ENCODE peak calls at places on chromosomes 7 and 10, in seven cellular contexts. P, T, C, R, X, S and A are unnamed samples.

GRCh38 chr10:133474833-133475734 is 21.3 kb downstream of the SCART1 start:
- DNase-seq in P (no peak), T (no peak), C (no peak), R (no peak), X (peak), S (no peak), A (peak)

GRCh38 chr10:61244261-61244775 is 208.9 kb downstream of the TMEM26 start:
- DNase-seq in P (no peak), T (no peak), C (no peak), R (no peak), X (no peak), S (no peak), A (no peak)

GRCh38 chr10:73744690-73744994 is 470 bp downstream of the SEC24C start:
- DNase-seq in P (peak), T (peak), C (peak), R (no peak), X (no peak), S (no peak), A (no peak)

GRCh38 chr10:18097524-18097923 is 42.7 kb upstream of the CACNB2 start:
- DNase-seq in P (no peak), T (no peak), C (no peak), R (no peak), X (no peak), S (no peak), A (no peak)

GRCh38 chr10:8065651-8066050 is 11.2 kb downstream of the GATA3 start:
- DNase-seq in P (no peak), T (no peak), C (peak), R (no peak), X (no peak), S (no peak), A (no peak)

GRCh38 chr7:44969049-44969700 is 9.6 kb downstream of the MYO1G start:
- DNase-seq in P (no peak), T (no peak), C (no peak), R (no peak), X (peak), S (no peak), A (no peak)

GRCh38 chr10:15427836-15428414 is 56.8 kb upstream of the FAM171A1 start:
- DNase-seq in P (peak), T (no peak), C (no peak), R (no peak), X (no peak), S (no peak), A (no peak)

GRCh38 chr10:114714281-114714741 is 56.2 kb upstream of the ABLIM1 start:
- DNase-seq in P (no peak), T (peak), C (peak), R (no peak), X (no peak), S (peak), A (no peak)

GRCh38 chr10:76885815-76886214 is 751.8 kb downstream of the KCNMA1 start:
- DNase-seq in P (no peak), T (no peak), C (no peak), R (peak), X (no peak), S (peak), A (no peak)

GRCh38 chr7:11786186-11786585 is 45.8 kb downstream of the THSD7A start:
- DNase-seq in P (no peak), T (no peak), C (peak), R (no peak), X (no peak), S (no peak), A (no peak)

GRCh38 chr7:47496064-47496665 is 85.7 kb downstream of the TNS3 start:
- DNase-seq in P (no peak), T (no peak), C (no peak), R (no peak), X (no peak), S (no peak), A (no peak)

GRCh38 chr10:3236644-3237043 is 64.1 kb upstream of the PITRM1 start:
- DNase-seq in P (no peak), T (no peak), C (no peak), R (no peak), X (no peak), S (no peak), A (no peak)

GRCh38 chr7:94476251-94476840 is 33.3 kb upstream of the CASD1 start:
- DNase-seq in P (no peak), T (no peak), C (no peak), R (no peak), X (no peak), S (no peak), A (no peak)

GRCh38 chr10:11397980-11398580 is 213.4 kb downstream of the USP6NL start:
- DNase-seq in P (no peak), T (no peak), C (no peak), R (peak), X (no peak), S (peak), A (no peak)

GRCh38 chr10:10816453-10816852 is 201.2 kb upstream of the CELF2 start:
- DNase-seq in P (no peak), T (no peak), C (no peak), R (no peak), X (no peak), S (no peak), A (no peak)

GRCh38 chr10:126251778-126252407 is 136.4 kb downstream of the ADAM12 start:
- DNase-seq in P (no peak), T (no peak), C (no peak), R (no peak), X (no peak), S (no peak), A (no peak)

GRCh38 chr7:102061981-102062390 is 224.7 kb upstream of the SH2B2 start:
- DNase-seq in P (no peak), T (no peak), C (no peak), R (no peak), X (peak), S (no peak), A (no peak)

GRCh38 chr7:6430271-6430940 is 17.3 kb downstream of the DAGLB start:
- DNase-seq in P (no peak), T (no peak), C (no peak), R (no peak), X (no peak), S (no peak), A (no peak)

GRCh38 chr7:130135208-130136205 is 65.2 kb downstream of the KLHDC10 start:
- DNase-seq in P (no peak), T (no peak), C (no peak), R (no peak), X (no peak), S (no peak), A (no peak)

GRCh38 chr7:80724249-80724871 is 85.9 kb downstream of the CD36 start:
- DNase-seq in P (no peak), T (no peak), C (no peak), R (no peak), X (no peak), S (no peak), A (no peak)

GRCh38 chr10:101076630-101077029 is 14.8 kb downstream of the KAZALD1 start:
- DNase-seq in P (no peak), T (no peak), C (no peak), R (no peak), X (no peak), S (no peak), A (no peak)

GRCh38 chr7:6375346-6376101 is 72.2 kb downstream of the DAGLB start:
- DNase-seq in P (no peak), T (no peak), C (no peak), R (no peak), X (no peak), S (no peak), A (no peak)

GRCh38 chr10:88386878-88387773 is 196.0 kb downstream of the RNLS start:
- DNase-seq in P (peak), T (peak), C (peak), R (no peak), X (no peak), S (no peak), A (no peak)

GRCh38 chr10:104223304-104223703 is 8.9 kb downstream of the CFAP43 start:
- DNase-seq in P (no peak), T (no peak), C (no peak), R (no peak), X (no peak), S (no peak), A (no peak)

GRCh38 chr10:63636812-63637211 is 115.6 kb downstream of the REEP3 start:
- DNase-seq in P (no peak), T (no peak), C (no peak), R (no peak), X (no peak), S (no peak), A (no peak)

GRCh38 chr7:26410156-26410555 is 118.5 kb downstream of the SNX10 start:
- DNase-seq in P (no peak), T (no peak), C (no peak), R (no peak), X (no peak), S (no peak), A (no peak)

GRCh38 chr10:71078454-71079145 is 133.8 kb upstream of the UNC5B start:
- DNase-seq in P (no peak), T (peak), C (no peak), R (no peak), X (no peak), S (no peak), A (no peak)

GRCh38 chr7:114048386-114049235 is 129.8 kb upstream of the PPP1R3A start:
- DNase-seq in P (peak), T (no peak), C (peak), R (no peak), X (no peak), S (no peak), A (no peak)

GRCh38 chr7:151085691-151086620 is at the start of gene AGAP3:
- DNase-seq in P (peak), T (peak), C (peak), R (peak), X (peak), S (peak), A (peak)

GRCh38 chr7:130273081-130273699 is 6.5 kb downstream of the CPA2 start:
- DNase-seq in P (no peak), T (peak), C (peak), R (no peak), X (no peak), S (no peak), A (no peak)

GRCh38 chr7:55192718-55193117 is 172.4 kb upstream of the LANCL2 start:
- DNase-seq in P (no peak), T (no peak), C (no peak), R (no peak), X (no peak), S (no peak), A (no peak)

GRCh38 chr7:87213252-87213651 is 6.3 kb downstream of the TMEM243 start:
- DNase-seq in P (no peak), T (no peak), C (no peak), R (no peak), X (no peak), S (no peak), A (no peak)
- H3K27ac ChIP-seq in P (no peak), T (no peak), C (no peak), R (no peak), X (no peak), S (no peak), A (peak)

DNA sequence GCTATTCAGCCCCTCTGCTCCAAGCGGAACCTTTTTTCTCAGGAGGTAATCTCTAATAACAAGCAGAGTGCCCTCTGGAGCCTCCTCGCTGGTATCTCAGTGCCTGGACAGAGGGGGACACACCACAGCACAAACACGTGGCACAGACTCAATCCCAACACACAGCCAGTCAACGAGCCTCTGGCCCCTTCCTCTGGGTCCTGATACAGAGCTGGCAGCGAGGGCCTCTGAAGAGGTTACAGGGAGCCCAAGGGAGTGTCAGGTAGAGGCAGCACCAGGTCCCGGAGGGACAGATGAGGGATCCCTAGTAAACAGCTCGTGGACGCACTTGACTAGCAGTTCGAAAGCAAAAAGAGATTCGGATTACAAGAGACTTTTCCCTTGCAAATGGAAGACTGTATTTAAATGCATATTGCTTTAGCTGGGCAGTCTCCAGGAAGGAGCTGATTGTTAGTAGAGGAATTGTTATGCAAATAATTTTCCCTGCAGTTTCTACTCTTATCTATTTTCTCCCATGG is 14.1 kb downstream of the CXCL12 start:
- DNase-seq in P (no peak), T (no peak), C (no peak), R (no peak), X (no peak), S (no peak), A (no peak)
- TF ChIP-seq CTCF in P (no peak), T (no peak), C (no peak), R (no peak), X (no peak), S (peak), A (no peak)

GRCh38 chr10:113026679-113027078 is 76.6 kb downstream of the TCF7L2 start:
- DNase-seq in P (no peak), T (no peak), C (no peak), R (no peak), X (no peak), S (no peak), A (no peak)

GRCh38 chr10:113029055-113029440 is 79.0 kb downstream of the TCF7L2 start:
- DNase-seq in P (no peak), T (no peak), C (no peak), R (no peak), X (no peak), S (no peak), A (no peak)

GRCh38 chr10:113027230-113027573 is 77.2 kb downstream of the TCF7L2 start:
- DNase-seq in P (no peak), T (no peak), C (no peak), R (no peak), X (no peak), S (no peak), A (no peak)

GRCh38 chr10:113028393-113029054 is 78.5 kb downstream of the TCF7L2 start:
- DNase-seq in P (no peak), T (no peak), C (no peak), R (no peak), X (no peak), S (no peak), A (no peak)

GRCh38 chr10:113027574-113028392 is 77.7 kb downstream of the TCF7L2 start:
- DNase-seq in P (no peak), T (no peak), C (no peak), R (no peak), X (no peak), S (no peak), A (no peak)
- H3K27ac ChIP-seq in P (no peak), T (no peak), C (no peak), R (peak), X (peak), S (peak), A (no peak)

GRCh38 chr10:5461914-5462840 is 37.2 kb downstream of the CALML5 start:
- DNase-seq in P (no peak), T (peak), C (no peak), R (no peak), X (no peak), S (no peak), A (no peak)

GRCh38 chr10:5462841-5463293 is 36.5 kb downstream of the CALML5 start:
- DNase-seq in P (no peak), T (peak), C (no peak), R (no peak), X (no peak), S (no peak), A (no peak)

GRCh38 chr10:5466451-5466996 is 32.8 kb downstream of the CALML5 start:
- DNase-seq in P (no peak), T (peak), C (peak), R (no peak), X (no peak), S (no peak), A (no peak)

GRCh38 chr10:5465976-5466450 is 33.4 kb downstream of the CALML5 start:
- DNase-seq in P (no peak), T (peak), C (peak), R (no peak), X (no peak), S (no peak), A (no peak)

DNA sequence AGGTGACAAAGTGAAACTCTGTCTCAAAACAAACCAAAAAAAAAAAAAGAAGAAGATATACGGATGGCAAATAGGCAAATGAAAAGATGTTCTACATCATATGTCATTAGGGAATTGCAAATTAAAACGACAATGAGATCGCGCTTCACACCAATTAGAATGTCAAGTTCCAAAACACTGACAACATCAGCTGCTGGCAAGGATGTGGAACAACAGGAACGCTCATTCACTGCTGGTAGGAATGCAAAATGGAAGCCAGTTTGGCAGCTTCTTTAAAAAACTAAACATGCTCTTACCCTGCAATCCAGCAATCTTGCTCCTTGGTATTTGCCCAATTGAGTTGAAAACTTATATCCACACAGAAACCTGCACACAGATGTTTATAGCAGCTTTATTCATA is 34.8 kb downstream of the CALML5 start:
- DNase-seq in P (no peak), T (peak), C (no peak), R (no peak), X (no peak), S (no peak), A (no peak)
- TF ChIP-seq CTCF in P (no peak), T (no peak), C (no peak), R (no peak), X (no peak), S (no peak), A (no peak)

DNA sequence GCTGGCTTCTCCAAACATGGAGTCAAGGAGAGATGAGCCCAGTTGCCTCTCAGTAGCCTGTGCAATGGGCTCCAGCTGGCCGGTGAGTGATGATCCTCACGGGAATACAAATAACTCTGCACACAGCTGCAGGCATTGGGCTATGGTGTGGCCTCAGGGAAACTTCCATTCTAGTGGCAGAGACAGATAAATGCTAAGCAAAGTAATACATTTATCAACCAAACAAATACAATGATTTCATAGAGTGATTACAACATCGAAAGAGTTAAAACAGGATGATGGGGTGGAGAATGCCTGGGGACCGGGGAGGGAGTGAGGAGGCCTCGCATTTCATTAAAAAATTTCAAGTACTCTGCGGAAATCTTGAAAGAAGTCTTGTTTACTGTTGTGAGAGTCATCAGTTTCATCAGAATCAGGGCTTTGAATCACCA is 15.0 kb upstream of the AKR1B1 start:
- DNase-seq in P (no peak), T (no peak), C (peak), R (no peak), X (no peak), S (no peak), A (no peak)
- H3K27ac ChIP-seq in P (no peak), T (peak), C (no peak), R (no peak), X (peak), S (no peak), A (no peak)

DNA sequence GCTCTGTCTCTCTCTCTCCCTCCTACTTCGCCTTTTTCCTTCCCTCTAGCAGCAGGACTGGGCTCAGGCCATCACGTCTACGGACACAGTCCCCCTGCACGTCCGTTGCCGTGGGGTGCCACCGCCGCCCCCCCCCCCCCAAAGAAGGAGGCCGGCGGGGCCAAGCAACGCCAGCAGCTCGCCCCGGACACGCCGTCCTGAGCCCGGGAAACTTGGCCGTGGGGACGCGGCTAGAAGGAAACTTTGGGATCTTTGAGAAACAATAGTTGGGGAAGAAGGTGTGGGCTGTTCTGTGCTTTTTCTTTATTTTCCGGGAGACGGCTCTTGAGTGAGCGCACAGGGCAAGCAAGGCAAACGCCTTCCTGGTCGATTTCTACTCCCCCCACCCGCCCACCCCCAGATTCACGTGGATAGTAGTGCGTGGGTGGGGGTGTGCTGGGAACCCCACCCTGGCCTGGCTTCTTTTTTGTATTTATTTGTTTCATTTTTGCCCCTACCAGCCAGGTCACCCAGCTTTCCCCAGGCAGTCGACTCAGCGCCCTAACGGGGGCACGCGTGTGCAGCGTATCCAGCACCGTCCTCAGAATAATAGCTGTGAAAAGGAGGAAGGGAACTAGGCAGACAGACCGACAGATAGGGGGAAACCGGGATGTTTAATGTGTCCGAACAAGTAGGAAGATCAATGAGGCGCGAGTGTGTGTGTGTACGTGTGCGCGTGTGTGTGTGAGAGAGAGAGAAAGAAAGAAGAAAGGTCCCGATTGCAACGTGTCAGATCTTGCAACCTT is 1.4 kb downstream of the MXI1 start:
- DNase-seq in P (peak), T (peak), C (peak), R (peak), X (peak), S (peak), A (peak)
- TF ChIP-seq CTCF in P (peak), T (no peak), C (peak), R (no peak), X (no peak), S (no peak), A (peak)

DNA sequence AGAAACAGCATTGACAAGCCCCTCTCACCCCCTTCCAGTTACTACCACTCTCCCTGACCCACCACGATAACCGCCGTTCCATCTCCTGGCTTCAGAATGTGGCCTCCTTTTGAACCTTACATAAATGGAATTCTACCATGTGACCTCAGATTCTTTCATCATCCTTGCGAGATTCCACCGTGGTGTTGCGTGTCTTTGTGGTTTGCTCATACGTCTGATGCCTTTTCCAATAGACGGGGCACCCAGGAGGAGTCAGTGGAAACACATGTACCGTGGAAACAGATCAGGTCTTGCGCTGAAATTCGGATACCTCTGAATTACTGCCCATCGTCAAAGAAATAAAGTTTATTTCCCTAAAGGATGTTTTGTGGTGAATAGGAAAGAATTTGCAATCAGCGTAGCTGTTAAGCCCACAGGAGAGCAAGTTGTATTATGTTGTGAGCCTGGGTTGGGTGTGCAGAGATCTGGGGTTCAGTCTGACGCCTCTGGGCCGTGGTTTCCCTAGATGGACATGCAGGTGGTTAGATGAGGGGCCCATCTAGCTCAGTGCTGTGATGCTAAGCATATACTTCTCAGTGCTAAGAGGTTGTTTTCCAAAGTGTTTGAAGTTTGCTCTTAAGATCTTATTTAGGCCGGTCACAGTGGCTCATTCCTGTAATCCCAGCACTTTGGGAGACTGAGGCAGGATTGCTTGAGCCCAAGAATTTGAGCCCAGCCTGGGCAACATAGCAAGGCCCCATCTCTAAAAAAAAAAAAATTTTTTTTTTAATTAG is 29.1 kb downstream of the GTF2IRD1 start:
- DNase-seq in P (no peak), T (no peak), C (peak), R (no peak), X (no peak), S (no peak), A (no peak)
- H3K27ac ChIP-seq in P (no peak), T (no peak), C (peak), R (peak), X (peak), S (peak), A (no peak)

GRCh38 chr7:49030221-49030620 is 105.9 kb downstream of the CDC14C start:
- DNase-seq in P (no peak), T (no peak), C (no peak), R (no peak), X (no peak), S (no peak), A (no peak)
- TF ChIP-seq CTCF in P (no peak), T (no peak), C (no peak), R (no peak), X (no peak), S (no peak), A (no peak)